ENCODE peak calls at places on chromosomes 1 and 21, in six cellular contexts. One of them, this sample, is unnamed.

GRCh38 chr1:234188454-234188792 is 184.8 kb upstream of the COA6 start:
- DNase-seq in GM13977: no peak
- DNase-seq in iPS-NIHi11: no peak
- DNase-seq in kidney tubule cell: peak
- DNase-seq in smooth muscle cell of the brain vasculature: no peak
- DNase-seq in NCI-H1417 treated with DMSO at 0.1 percent for 48 hours: no peak
- DNase-seq in this sample: peak

GRCh38 chr21:38811257-38811656 is 5.5 kb downstream of the ETS2 start:
- DNase-seq in smooth muscle cell of the brain vasculature: no peak
- DNase-seq in kidney tubule cell: peak
- DNase-seq in NCI-H1417 treated with DMSO at 0.1 percent for 48 hours: no peak
- DNase-seq in GM13977: no peak
- DNase-seq in iPS-NIHi11: no peak
- DNase-seq in this sample: no peak

GRCh38 chr1:17540255-17541001 is 930 bp downstream of the ARHGEF10L start:
- DNase-seq in NCI-H1417 treated with DMSO at 0.1 percent for 48 hours: no peak
- DNase-seq in kidney tubule cell: peak
- DNase-seq in smooth muscle cell of the brain vasculature: no peak
- DNase-seq in iPS-NIHi11: peak
- DNase-seq in GM13977: no peak
- DNase-seq in this sample: peak

GRCh38 chr1:150895618-150896017 is 8.7 kb downstream of the CTXND2 start:
- DNase-seq in smooth muscle cell of the brain vasculature: no peak
- DNase-seq in GM13977: no peak
- DNase-seq in NCI-H1417 treated with DMSO at 0.1 percent for 48 hours: no peak
- DNase-seq in iPS-NIHi11: no peak
- DNase-seq in kidney tubule cell: peak
- DNase-seq in this sample: no peak

GRCh38 chr1:152347116-152347728 is 12.6 kb downstream of the FLG2 start:
- DNase-seq in kidney tubule cell: peak
- DNase-seq in smooth muscle cell of the brain vasculature: peak
- DNase-seq in iPS-NIHi11: peak
- DNase-seq in NCI-H1417 treated with DMSO at 0.1 percent for 48 hours: no peak
- DNase-seq in GM13977: peak
- DNase-seq in this sample: peak

GRCh38 chr1:3170566-3171453 is 101.8 kb downstream of the PRDM16 start:
- DNase-seq in NCI-H1417 treated with DMSO at 0.1 percent for 48 hours: no peak
- DNase-seq in smooth muscle cell of the brain vasculature: no peak
- DNase-seq in kidney tubule cell: peak
- DNase-seq in GM13977: no peak
- DNase-seq in iPS-NIHi11: peak
- DNase-seq in this sample: no peak

GRCh38 chr1:119731741-119732430 is 20.2 kb downstream of the PHGDH start:
- DNase-seq in iPS-NIHi11: no peak
- DNase-seq in GM13977: no peak
- DNase-seq in NCI-H1417 treated with DMSO at 0.1 percent for 48 hours: no peak
- DNase-seq in kidney tubule cell: peak
- DNase-seq in smooth muscle cell of the brain vasculature: no peak
- DNase-seq in this sample: no peak

GRCh38 chr1:18540136-18540765 is 59.5 kb downstream of the KLHDC7A start:
- DNase-seq in GM13977: no peak
- DNase-seq in NCI-H1417 treated with DMSO at 0.1 percent for 48 hours: no peak
- DNase-seq in kidney tubule cell: no peak
- DNase-seq in smooth muscle cell of the brain vasculature: no peak
- DNase-seq in iPS-NIHi11: no peak
- DNase-seq in this sample: peak

GRCh38 chr1:247113733-247114271 is 9.6 kb upstream of the ZNF669 start:
- DNase-seq in NCI-H1417 treated with DMSO at 0.1 percent for 48 hours: no peak
- DNase-seq in GM13977: no peak
- DNase-seq in kidney tubule cell: no peak
- DNase-seq in smooth muscle cell of the brain vasculature: no peak
- DNase-seq in iPS-NIHi11: no peak
- DNase-seq in this sample: no peak

GRCh38 chr1:154534263-154534844 is 24.1 kb downstream of the UBE2Q1 start:
- DNase-seq in smooth muscle cell of the brain vasculature: no peak
- DNase-seq in kidney tubule cell: peak
- DNase-seq in NCI-H1417 treated with DMSO at 0.1 percent for 48 hours: no peak
- DNase-seq in iPS-NIHi11: peak
- DNase-seq in GM13977: no peak
- DNase-seq in this sample: peak

GRCh38 chr1:30895942-30896660 is 12.5 kb downstream of the SDC3 start:
- DNase-seq in iPS-NIHi11: no peak
- DNase-seq in GM13977: no peak
- DNase-seq in smooth muscle cell of the brain vasculature: no peak
- DNase-seq in kidney tubule cell: no peak
- DNase-seq in NCI-H1417 treated with DMSO at 0.1 percent for 48 hours: no peak
- DNase-seq in this sample: no peak

GRCh38 chr1:227934476-227935313 is 13.0 kb downstream of the WNT9A start:
- DNase-seq in kidney tubule cell: peak
- DNase-seq in smooth muscle cell of the brain vasculature: no peak
- DNase-seq in GM13977: no peak
- DNase-seq in iPS-NIHi11: no peak
- DNase-seq in NCI-H1417 treated with DMSO at 0.1 percent for 48 hours: no peak
- DNase-seq in this sample: no peak

GRCh38 chr1:216927111-216927510 is 203.9 kb upstream of the ESRRG start:
- DNase-seq in smooth muscle cell of the brain vasculature: no peak
- DNase-seq in GM13977: no peak
- DNase-seq in NCI-H1417 treated with DMSO at 0.1 percent for 48 hours: no peak
- DNase-seq in kidney tubule cell: no peak
- DNase-seq in iPS-NIHi11: no peak
- DNase-seq in this sample: no peak

GRCh38 chr1:117188268-117189108 is 22.2 kb downstream of the VTCN1 start:
- DNase-seq in GM13977: no peak
- DNase-seq in iPS-NIHi11: no peak
- DNase-seq in smooth muscle cell of the brain vasculature: no peak
- DNase-seq in NCI-H1417 treated with DMSO at 0.1 percent for 48 hours: no peak
- DNase-seq in kidney tubule cell: no peak
- DNase-seq in this sample: no peak

GRCh38 chr1:158649052-158649451 is 37.5 kb downstream of the SPTA1 start:
- DNase-seq in iPS-NIHi11: no peak
- DNase-seq in NCI-H1417 treated with DMSO at 0.1 percent for 48 hours: no peak
- DNase-seq in GM13977: no peak
- DNase-seq in smooth muscle cell of the brain vasculature: no peak
- DNase-seq in kidney tubule cell: no peak
- DNase-seq in this sample: no peak

GRCh38 chr1:244919320-244920282 is 55.3 kb upstream of the HNRNPU start:
- DNase-seq in iPS-NIHi11: no peak
- DNase-seq in NCI-H1417 treated with DMSO at 0.1 percent for 48 hours: no peak
- DNase-seq in kidney tubule cell: no peak
- DNase-seq in GM13977: peak
- DNase-seq in smooth muscle cell of the brain vasculature: no peak
- DNase-seq in this sample: no peak